ENCODE peak calls at places on chromosomes 3 and 15, in five cellular contexts. E, V, B, W and K are unnamed samples.
A peak's percentile ranks its signal among the peaks of the same experiment; 100 is the strongest.

GRCh38 chr15:86773766-86774165 is 694.1 kb downstream of the AGBL1 start:
- DNase-seq in E (no peak), V (no peak), B (no peak), W (no peak), K (no peak)

GRCh38 chr15:76274821-76275220 is 36.4 kb downstream of the ETFA start:
- DNase-seq in E (no peak), V (no peak), B (no peak), W (no peak), K (no peak)

GRCh38 chr3:77052733-77053680 is 13.1 kb downstream of the ROBO2 start:
- DNase-seq in E (no peak), V (no peak), B (no peak), W (no peak), K (no peak)

GRCh38 chr3:127438951-127439350 is 151.1 kb upstream of the PRR20G start:
- DNase-seq in E (no peak), V (no peak), B (no peak), W (no peak), K (no peak)

GRCh38 chr3:184609861-184610365 is 48.3 kb downstream of the EPHB3 start:
- DNase-seq in E (no peak), V (no peak), B (no peak), W (no peak), K (no peak)

GRCh38 chr3:134143828-134144390 is 106.8 kb downstream of the RYK start:
- DNase-seq in E (no peak), V (no peak), B (no peak), W (no peak), K (no peak)

GRCh38 chr15:51227967-51228783 is 110.2 kb downstream of the CYP19A1 start:
- DNase-seq in E (peak; percentile 35), V (peak; percentile 85), B (no peak), W (no peak), K (no peak)

GRCh38 chr3:12440927-12441326 is 43.4 kb upstream of the TSEN2 start:
- DNase-seq in E (no peak), V (no peak), B (no peak), W (no peak), K (no peak)

GRCh38 chr15:74514039-74514438 is 27.0 kb upstream of the ARID3B start:
- DNase-seq in E (no peak), V (no peak), B (no peak), W (no peak), K (no peak)

GRCh38 chr15:100900136-100900894 is 18.8 kb upstream of the LRRK1 start:
- DNase-seq in E (no peak), V (no peak), B (peak; percentile 67), W (no peak), K (peak; percentile 32)

GRCh38 chr15:38535451-38536200 is 29.0 kb downstream of the RASGRP1 start:
- DNase-seq in E (no peak), V (no peak), B (no peak), W (no peak), K (no peak)

GRCh38 chr15:25848769-25849430 is 14.2 kb downstream of the ATP10A start:
- DNase-seq in E (no peak), V (no peak), B (no peak), W (no peak), K (peak; percentile 26)

GRCh38 chr3:114380233-114380645 is 86.4 kb downstream of the TIGIT start:
- DNase-seq in E (no peak), V (peak; percentile 51), B (peak; percentile 23), W (no peak), K (peak; percentile 5)

GRCh38 chr15:87131067-87131466 is 1051.4 kb downstream of the AGBL1 start:
- DNase-seq in E (no peak), V (no peak), B (no peak), W (no peak), K (no peak)

GRCh38 chr3:4504340-4505261 is 11.5 kb downstream of the ITPR1 start:
- DNase-seq in E (no peak), V (no peak), B (peak; percentile 87), W (no peak), K (no peak)

GRCh38 chr3:170914690-170915089 is 6.3 kb upstream of the EIF5A2 start:
- DNase-seq in E (no peak), V (no peak), B (no peak), W (no peak), K (no peak)

GRCh38 chr15:69997701-69998273 is 99.9 kb downstream of the TLE3 start:
- DNase-seq in E (peak; percentile 37), V (no peak), B (peak; percentile 82), W (no peak), K (no peak)

GRCh38 chr3:46184469-46184868 is 23.6 kb downstream of the CCR1 start:
- DNase-seq in E (no peak), V (peak; percentile 3), B (no peak), W (no peak), K (no peak)

GRCh38 chr3:24386458-24386857 is 108.2 kb downstream of the THRB start:
- DNase-seq in E (no peak), V (no peak), B (no peak), W (no peak), K (no peak)

GRCh38 chr15:31606942-31607497 is 280.4 kb downstream of the KLF13 start:
- DNase-seq in E (no peak), V (no peak), B (no peak), W (no peak), K (no peak)

GRCh38 chr15:47409601-47410000 is 307.7 kb upstream of the SEMA6D start:
- DNase-seq in E (no peak), V (no peak), B (no peak), W (no peak), K (no peak)

GRCh38 chr3:170222647-170223541 is 670 bp downstream of the PRKCI start:
- DNase-seq in E (no peak), V (peak; percentile 39), B (peak; percentile 47), W (peak; percentile 55), K (peak; percentile 78)

GRCh38 chr3:4409415-4409814 is 57.7 kb downstream of the SUMF1 start:
- DNase-seq in E (no peak), V (no peak), B (no peak), W (no peak), K (no peak)

GRCh38 chr15:28037969-28038640 is 61.0 kb downstream of the OCA2 start:
- DNase-seq in E (no peak), V (no peak), B (no peak), W (no peak), K (no peak)

GRCh38 chr3:160475153-160475552 is 25.6 kb upstream of the TRIM59 start:
- DNase-seq in E (no peak), V (no peak), B (no peak), W (no peak), K (no peak)

GRCh38 chr15:75065467-75065850 is 42.1 kb downstream of the PPCDC start:
- DNase-seq in E (no peak), V (no peak), B (no peak), W (no peak), K (no peak)

GRCh38 chr3:154022603-154023002 is 98.6 kb upstream of the ARHGEF26 start:
- DNase-seq in E (no peak), V (no peak), B (no peak), W (no peak), K (no peak)

GRCh38 chr3:197499427-197499826 is 56.3 kb downstream of the BDH1 start:
- DNase-seq in E (peak; percentile 44), V (peak; percentile 95), B (peak; percentile 71), W (no peak), K (no peak)

GRCh38 chr3:43345877-43346276 is 59.5 kb downstream of the SNRK start:
- DNase-seq in E (peak; percentile 9), V (peak; percentile 13), B (no peak), W (no peak), K (no peak)

GRCh38 chr15:79418693-79419279 is 13.3 kb upstream of the MINAR1 start:
- DNase-seq in E (no peak), V (no peak), B (no peak), W (no peak), K (peak; percentile 39)

GRCh38 chr3:88031543-88032148 is 27.2 kb downstream of the CGGBP1 start:
- DNase-seq in E (peak; percentile 29), V (peak; percentile 44), B (peak; percentile 8), W (no peak), K (no peak)

GRCh38 chr3:31968927-31969418 is 12.1 kb downstream of the OSBPL10 start:
- DNase-seq in E (peak; percentile 97), V (peak; percentile 97), B (no peak), W (no peak), K (peak; percentile 73)

GRCh38 chr3:78026429-78026828 is 986.5 kb downstream of the ROBO2 start:
- DNase-seq in E (no peak), V (no peak), B (no peak), W (no peak), K (no peak)

GRCh38 chr15:45179221-45179985 is 8.4 kb downstream of the SHF start:
- DNase-seq in E (no peak), V (peak; percentile 10), B (peak; percentile 80), W (no peak), K (peak; percentile 57)

GRCh38 chr3:181948286-181948685 is 236.6 kb downstream of the SOX2 start:
- DNase-seq in E (no peak), V (peak; percentile 5), B (no peak), W (no peak), K (peak; percentile 8)

GRCh38 chr3:113136071-113136470 is 75.3 kb upstream of the BOC start:
- DNase-seq in E (no peak), V (peak; percentile 34), B (no peak), W (no peak), K (peak; percentile 27)

GRCh38 chr3:68972358-68972979 is 40.1 kb upstream of the TAFA4 start:
- DNase-seq in E (peak; percentile 11), V (peak; percentile 46), B (peak; percentile 42), W (peak; percentile 8), K (peak; percentile 92)

GRCh38 chr3:62601238-62601856 is 228.0 kb upstream of the FEZF2 start:
- DNase-seq in E (no peak), V (peak; percentile 58), B (peak; percentile 2), W (no peak), K (no peak)

GRCh38 chr3:124650798-124651197 is 79.5 kb upstream of the UMPS start:
- DNase-seq in E (no peak), V (no peak), B (no peak), W (no peak), K (peak; percentile 16)